ENCODE peak calls at places on chromosomes 4 and X, in five cellular contexts. Q, P, S, K and J are unnamed samples.

GRCh38 chr4:2263701-2264321 is 1.9 kb upstream of the MXD4 start:
- DNase-seq in Q (no peak), P (no peak), S (no peak), K (no peak), J (no peak)

GRCh38 chr4:8050555-8051206 is 107.9 kb downstream of the ABLIM2 start:
- DNase-seq in Q (peak; percentile 92), P (no peak), S (no peak), K (peak; percentile 70), J (no peak)

GRCh38 chrX:147917700-147918694 is 6.3 kb downstream of the FMR1 start:
- DNase-seq in Q (no peak), P (no peak), S (no peak), K (no peak), J (peak; percentile 26)

GRCh38 chrX:427812-428725 is 41.4 kb upstream of the PPP2R3B start:
- DNase-seq in Q (peak; percentile 19), P (no peak), S (peak; percentile 19), K (peak; percentile 77), J (no peak)

GRCh38 chr4:76087007-76087769 is 12.7 kb downstream of the ART3 start:
- DNase-seq in Q (peak; percentile 86), P (peak; percentile 62), S (peak; percentile 55), K (peak; percentile 64), J (no peak)

GRCh38 chrX:47361538-47362511 is 8.6 kb upstream of the ZNF157 start:
- DNase-seq in Q (peak; percentile 67), P (peak; percentile 84), S (peak; percentile 15), K (peak; percentile 62), J (peak; percentile 96)

GRCh38 chr4:31086771-31087330 is 366.7 kb downstream of the PCDH7 start:
- DNase-seq in Q (no peak), P (no peak), S (no peak), K (no peak), J (no peak)

GRCh38 chr4:24195976-24196736 is 306.3 kb upstream of the PPARGC1A start:
- DNase-seq in Q (no peak), P (no peak), S (no peak), K (no peak), J (no peak)

GRCh38 chrX:110145854-110146253 is 142.9 kb downstream of the TMEM164 start:
- DNase-seq in Q (no peak), P (no peak), S (peak; percentile 19), K (no peak), J (no peak)

GRCh38 chrX:10393899-10394298 is 226.5 kb downstream of the MID1 start:
- DNase-seq in Q (peak; percentile 12), P (no peak), S (no peak), K (no peak), J (no peak)

GRCh38 chrX:72121381-72121780 is 10.3 kb downstream of the RTL5 start:
- DNase-seq in Q (no peak), P (no peak), S (no peak), K (no peak), J (no peak)

GRCh38 chr4:139655116-139655515 is 10.5 kb upstream of the MGST2 start:
- DNase-seq in Q (peak; percentile 65), P (no peak), S (no peak), K (no peak), J (no peak)

GRCh38 chr4:170022211-170022610 is 4.0 kb downstream of the MFAP3L start:
- DNase-seq in Q (no peak), P (no peak), S (no peak), K (no peak), J (no peak)

GRCh38 chr4:24598025-24598424 is 13.7 kb upstream of the DHX15 start:
- DNase-seq in Q (peak; percentile 60), P (peak; percentile 58), S (no peak), K (no peak), J (no peak)

GRCh38 chr4:85475631-85476233 is 782 bp downstream of the ARHGAP24 start:
- DNase-seq in Q (no peak), P (no peak), S (no peak), K (peak; percentile 52), J (no peak)

GRCh38 chr4:8365353-8365752 is 75.2 kb downstream of the ACOX3 start:
- DNase-seq in Q (no peak), P (no peak), S (no peak), K (no peak), J (no peak)

GRCh38 chr4:165158762-165159161 is 46.1 kb upstream of the TMEM192 start:
- DNase-seq in Q (peak; percentile 44), P (no peak), S (no peak), K (no peak), J (no peak)

GRCh38 chr4:165164257-165164656 is 43.1 kb upstream of the KLHL2 start:
- DNase-seq in Q (peak; percentile 49), P (no peak), S (no peak), K (no peak), J (no peak)
- TF ChIP-seq POLR2AphosphoS5 in Q (no peak), P (no peak), S (no peak), K (no peak), J (no peak)

GRCh38 chrX:38893441-38893840 is 92.2 kb downstream of the MID1IP1 start:
- DNase-seq in Q (no peak), P (no peak), S (no peak), K (no peak), J (no peak)

GRCh38 chrX:38890326-38890725 is 89.1 kb downstream of the MID1IP1 start:
- DNase-seq in Q (no peak), P (no peak), S (no peak), K (no peak), J (no peak)

GRCh38 chrX:38890963-38891362 is 89.7 kb downstream of the MID1IP1 start:
- DNase-seq in Q (peak; percentile 59), P (no peak), S (no peak), K (no peak), J (no peak)

GRCh38 chrX:38895775-38896174 is 94.5 kb downstream of the MID1IP1 start:
- DNase-seq in Q (no peak), P (no peak), S (no peak), K (no peak), J (no peak)

GRCh38 chrX:38891641-38892413 is 90.6 kb downstream of the MID1IP1 start:
- DNase-seq in Q (no peak), P (no peak), S (no peak), K (no peak), J (no peak)
- TF ChIP-seq ZNF274 in Q (no peak), P (no peak), S (no peak), K (no peak), J (no peak)

GRCh38 chr4:46073778-46074177 is 50.1 kb downstream of the GABRG1 start:
- DNase-seq in Q (no peak), P (no peak), S (no peak), K (no peak), J (no peak)
- TF ChIP-seq POLR2AphosphoS5 in Q (no peak), P (no peak), S (no peak), K (no peak), J (no peak)

GRCh38 chrX:17595456-17596035 is 141.7 kb upstream of the SCML1 start:
- DNase-seq in Q (no peak), P (no peak), S (no peak), K (no peak), J (no peak)
- TF ChIP-seq ZNF274 in Q (no peak), P (no peak), S (no peak), K (no peak), J (no peak)

GRCh38 chrX:65677954-65678469 is 10.6 kb downstream of the MSN start:
- DNase-seq in Q (no peak), P (peak; percentile 26), S (no peak), K (no peak), J (no peak)
- TF ChIP-seq POLR2AphosphoS5 in Q (no peak), P (no peak), S (no peak), K (no peak), J (no peak)

GRCh38 chr4:86593726-86594558 is at the start of gene PTPN13:
- DNase-seq in Q (peak; percentile 42), P (peak; percentile 97), S (peak; percentile 69), K (peak; percentile 99), J (peak; percentile 84)
- TF ChIP-seq ZNF274 in Q (no peak), P (no peak), S (no peak), K (no peak), J (no peak)

GRCh38 chrX:154534526-154535322 is 11.9 kb downstream of the G6PD start:
- DNase-seq in Q (peak; percentile 56), P (peak; percentile 28), S (peak; percentile 76), K (peak; percentile 91), J (peak; percentile 38)
- TF ChIP-seq POLR2AphosphoS5 in Q (no peak), P (peak; percentile 23), S (peak; percentile 24), K (no peak), J (no peak)

DNA sequence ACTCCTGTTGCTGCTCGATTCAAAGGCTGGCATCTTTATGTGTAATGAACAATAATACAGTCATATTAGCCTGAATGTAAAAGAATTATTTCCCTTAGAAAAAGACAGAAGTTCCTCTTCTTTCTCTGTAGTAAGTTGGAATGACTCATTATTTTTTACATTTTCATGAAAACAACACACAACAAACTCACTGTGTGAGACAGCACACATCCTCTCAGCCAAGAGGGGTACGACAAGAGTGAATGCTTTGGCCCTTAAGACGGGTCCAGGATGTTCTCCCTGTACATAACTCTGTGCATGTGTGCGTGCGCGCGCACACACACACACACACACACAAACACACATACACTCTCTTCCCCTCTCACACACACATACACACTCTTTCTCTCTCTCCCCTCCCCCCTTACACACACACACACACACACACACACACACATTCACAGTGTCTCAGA is 72.8 kb downstream of the MANBA start:
- DNase-seq in Q (no peak), P (no peak), S (no peak), K (no peak), J (no peak)
- TF ChIP-seq ZNF274 in Q (no peak), P (no peak), S (no peak), K (no peak), J (no peak)

GRCh38 chrX:13755254-13755653 is 20.7 kb downstream of the OFD1 start:
- DNase-seq in Q (no peak), P (no peak), S (no peak), K (no peak), J (no peak)

GRCh38 chrX:13752141-13752540 is 17.6 kb downstream of the OFD1 start:
- DNase-seq in Q (no peak), P (no peak), S (no peak), K (no peak), J (no peak)

GRCh38 chrX:13756381-13756780 is 21.8 kb downstream of the OFD1 start:
- DNase-seq in Q (no peak), P (no peak), S (no peak), K (no peak), J (no peak)

GRCh38 chrX:13752646-13753045 is 18.1 kb downstream of the OFD1 start:
- DNase-seq in Q (no peak), P (no peak), S (no peak), K (no peak), J (no peak)

DNA sequence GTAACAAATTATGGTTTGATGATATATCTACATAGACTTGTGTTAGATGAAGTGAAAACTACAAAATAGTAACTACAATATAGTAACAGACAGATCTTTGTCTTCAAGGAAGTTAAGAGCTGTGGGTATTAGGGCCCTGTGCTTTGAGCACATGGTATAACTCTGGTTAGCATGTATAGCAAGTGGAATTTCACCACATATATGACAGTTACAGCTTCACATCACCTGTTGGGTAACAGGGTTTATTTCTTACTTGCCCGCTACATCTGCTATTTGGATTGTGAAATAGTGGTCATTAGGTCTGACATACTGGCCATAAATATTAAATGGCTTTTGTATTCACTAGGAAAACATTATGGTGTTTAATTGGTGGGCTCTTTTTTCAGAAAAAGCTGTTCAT is 20.2 kb downstream of the OFD1 start:
- DNase-seq in Q (no peak), P (no peak), S (no peak), K (no peak), J (no peak)
- TF ChIP-seq POLR2AphosphoS5 in Q (no peak), P (no peak), S (no peak), K (no peak), J (no peak)